ENCODE peak calls at places on chromosomes 3 and 15, in five cellular contexts. Y is GM12878, O is HL-60, V is SK-N-SH, X is H1. T is an unnamed sample.

GRCh38 chr15:70435369-70435768 is 328.0 kb downstream of the UACA start:
- DNase-seq in O (peak; percentile 59), V (no peak), Y (no peak), X (no peak), T (no peak)

GRCh38 chr3:184874709-184875644 is 63.0 kb downstream of the VPS8 start:
- DNase-seq in X (no peak), Y (no peak), O (peak; percentile 32), V (peak; percentile 47), T (peak; percentile 27)

GRCh38 chr3:111368061-111368460 is 173.9 kb upstream of the CD96 start:
- DNase-seq in Y (no peak), O (no peak), X (no peak), V (no peak), T (no peak)

GRCh38 chr15:100769043-100769974 is 110.3 kb upstream of the ALDH1A3 start:
- DNase-seq in X (no peak), Y (no peak), V (peak; percentile 6), O (no peak), T (no peak)

GRCh38 chr3:17195192-17195611 is 310.4 kb downstream of the PLCL2 start:
- DNase-seq in V (no peak), Y (peak; percentile 79), O (no peak), X (no peak), T (no peak)

GRCh38 chr3:46013316-46014094 is 13.8 kb downstream of the XCR1 start:
- DNase-seq in V (no peak), O (no peak), Y (no peak), X (no peak), T (no peak)

GRCh38 chr3:123082370-123083065 is 15.7 kb downstream of the PDIA5 start:
- DNase-seq in O (peak; percentile 56), V (no peak), X (no peak), Y (peak; percentile 45), T (no peak)

GRCh38 chr3:101127991-101128390 is 134.8 kb upstream of the ABI3BP start:
- DNase-seq in O (no peak), Y (no peak), X (no peak), V (no peak), T (no peak)

GRCh38 chr3:110955301-110955880 is 116.2 kb upstream of the NECTIN3 start:
- DNase-seq in O (no peak), Y (no peak), V (no peak), X (no peak), T (no peak)

GRCh38 chr3:147356909-147357733 is 49.2 kb downstream of the ZIC4 start:
- DNase-seq in X (peak; percentile 73), O (no peak), Y (no peak), V (peak; percentile 55), T (no peak)

GRCh38 chr3:56557815-56558170 is 818 bp downstream of the CCDC66 start:
- DNase-seq in O (no peak), X (no peak), V (no peak), Y (no peak), T (no peak)

GRCh38 chr3:184255291-184256039 is 5.9 kb downstream of the CAMK2N2 start:
- DNase-seq in V (no peak), O (no peak), Y (no peak), X (no peak), T (no peak)

GRCh38 chr15:56820333-56820732 is 87.0 kb upstream of the ZNF280D start:
- DNase-seq in Y (no peak), X (no peak), V (no peak), O (peak; percentile 53), T (no peak)

GRCh38 chr3:69541823-69542264 is 156.0 kb upstream of the FRMD4B start:
- DNase-seq in X (peak; percentile 76), O (peak; percentile 65), Y (no peak), V (peak; percentile 51), T (no peak)

GRCh38 chr3:131896285-131896684 is 138.5 kb downstream of the CPNE4 start:
- DNase-seq in X (no peak), Y (no peak), V (no peak), O (no peak), T (no peak)

GRCh38 chr15:49101536-49101935 is 53.9 kb downstream of the COPS2 start:
- DNase-seq in X (no peak), V (no peak), Y (no peak), O (no peak), T (no peak)

GRCh38 chr15:93382196-93382820 is 293.3 kb upstream of the RGMA start:
- DNase-seq in Y (no peak), V (no peak), O (no peak), X (no peak), T (no peak)

GRCh38 chr3:31166249-31166885 is 271.9 kb upstream of the GADL1 start:
- DNase-seq in V (no peak), Y (no peak), O (no peak), X (no peak), T (no peak)

GRCh38 chr3:190169243-190169642 is 48.5 kb upstream of the P3H2 start:
- DNase-seq in Y (no peak), O (no peak), V (no peak), X (no peak), T (no peak)

GRCh38 chr15:45435124-45435903 is 57.0 kb upstream of the GATM start:
- DNase-seq in X (no peak), Y (no peak), V (no peak), O (no peak), T (no peak)

GRCh38 chr3:27345493-27345892 is 23.7 kb downstream of the NEK10 start:
- DNase-seq in O (peak; percentile 69), Y (no peak), X (no peak), V (no peak), T (no peak)

GRCh38 chr3:42539871-42540714 is 37.6 kb downstream of the VIPR1 start:
- DNase-seq in X (peak; percentile 97), V (peak; percentile 71), Y (no peak), O (peak; percentile 21), T (peak; percentile 54)

GRCh38 chr3:127264292-127264691 is 23.6 kb downstream of the PRR20G start:
- DNase-seq in Y (no peak), V (no peak), O (no peak), X (no peak), T (no peak)

GRCh38 chr3:187970106-187970505 is 183.9 kb upstream of the LPP start:
- DNase-seq in X (no peak), Y (no peak), V (no peak), O (no peak), T (no peak)

GRCh38 chr3:64974401-64974800 is 286.6 kb upstream of the ADAMTS9 start:
- DNase-seq in V (no peak), O (no peak), X (no peak), Y (no peak), T (no peak)

GRCh38 chr15:48856947-48857346 is 21.0 kb upstream of the EID1 start:
- DNase-seq in O (no peak), Y (no peak), V (no peak), X (no peak), T (no peak)

GRCh38 chr3:56369914-56370313 is 98.4 kb downstream of the ERC2 start:
- DNase-seq in X (no peak), V (no peak), Y (no peak), O (no peak), T (no peak)

GRCh38 chr15:74613953-74614743 is 1.5 kb upstream of the CLK3 start:
- DNase-seq in O (no peak), Y (no peak), X (peak; percentile 90), V (peak; percentile 97), T (no peak)

GRCh38 chr3:69011331-69011730 is 2.2 kb downstream of the EOGT start:
- DNase-seq in O (no peak), V (no peak), Y (no peak), X (no peak), T (no peak)

GRCh38 chr3:169286214-169286613 is 377.3 kb downstream of the MECOM start:
- DNase-seq in Y (no peak), O (no peak), V (no peak), X (no peak), T (no peak)
- TF ChIP-seq GABPA in Y (no peak), O (no peak), V (no peak), X (no peak), T (no peak)

GRCh38 chr3:177778633-177779032 is 581.4 kb upstream of the TBL1XR1 start:
- DNase-seq in Y (no peak), X (no peak), V (no peak), O (peak; percentile 12), T (no peak)

GRCh38 chr3:177781686-177782161 is 584.4 kb upstream of the TBL1XR1 start:
- DNase-seq in Y (no peak), V (no peak), O (peak; percentile 56), X (no peak), T (no peak)

GRCh38 chr3:177772908-177773557 is 575.8 kb upstream of the TBL1XR1 start:
- DNase-seq in O (no peak), Y (no peak), V (no peak), X (no peak), T (no peak)

GRCh38 chr3:177776656-177777055 is 579.4 kb upstream of the TBL1XR1 start:
- DNase-seq in O (no peak), V (no peak), X (no peak), Y (no peak), T (peak; percentile 18)

GRCh38 chr3:177777699-177778098 is 580.4 kb upstream of the TBL1XR1 start:
- DNase-seq in X (peak; percentile 62), Y (peak; percentile 20), O (peak; percentile 71), V (peak; percentile 52), T (peak; percentile 52)
- TF ChIP-seq GABPA in X (no peak), Y (no peak), O (no peak), V (no peak), T (no peak)

DNA sequence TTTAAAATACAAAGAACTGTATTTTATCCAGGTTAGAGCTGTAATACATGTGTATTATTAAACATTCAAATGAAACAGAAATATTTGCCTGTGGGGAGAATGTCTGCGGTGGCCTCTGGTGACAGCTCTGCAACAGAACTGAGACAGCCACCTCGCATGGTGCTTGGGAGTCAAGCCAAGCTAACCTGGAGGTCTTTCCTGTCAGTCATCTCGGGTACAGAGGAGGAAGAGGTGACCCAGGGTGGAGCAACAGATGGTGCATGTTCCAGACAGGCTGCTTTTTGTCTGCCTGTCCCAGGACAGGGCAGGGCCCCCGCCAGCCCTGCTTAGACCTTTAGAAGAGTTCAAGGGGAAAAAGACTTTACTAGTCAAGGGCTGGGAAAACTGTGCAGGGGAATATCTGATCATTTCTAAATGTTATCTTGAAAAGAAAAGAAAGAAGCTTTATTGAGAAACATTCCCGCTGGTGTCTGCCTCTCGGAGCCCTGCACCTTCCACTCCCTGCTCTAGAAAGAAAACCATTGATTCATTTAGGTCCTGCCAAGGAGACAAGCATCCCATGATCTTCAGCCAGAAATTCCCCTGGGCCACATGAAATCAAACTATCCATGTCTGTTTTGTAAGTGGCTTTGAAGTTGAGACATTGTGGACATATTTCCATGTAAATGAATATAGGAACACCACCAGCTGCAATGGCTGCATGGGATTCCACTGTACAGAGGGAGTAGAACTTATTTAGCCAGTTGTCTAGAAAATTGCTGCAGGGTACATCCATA is 5.5 kb upstream of the NR2E3 start:
- DNase-seq in O (no peak), X (no peak), V (peak; percentile 22), Y (no peak), T (no peak)
- TF ChIP-seq GABPA in O (no peak), X (no peak), V (no peak), Y (no peak), T (no peak)

GRCh38 chr3:13598201-13598600 is 49.3 kb downstream of the FBLN2 start:
- DNase-seq in Y (no peak), O (no peak), X (no peak), V (no peak), T (no peak)

GRCh38 chr3:13598926-13599886 is 50.3 kb downstream of the FBLN2 start:
- DNase-seq in O (no peak), Y (no peak), V (no peak), X (no peak), T (no peak)

GRCh38 chr3:13601692-13602080 is 52.8 kb downstream of the FBLN2 start:
- DNase-seq in X (no peak), V (no peak), O (no peak), Y (no peak), T (no peak)

GRCh38 chr3:13600950-13601691 is 52.2 kb downstream of the FBLN2 start:
- DNase-seq in X (no peak), Y (no peak), O (no peak), V (peak; percentile 40), T (no peak)

GRCh38 chr3:13599887-13600450 is 51.0 kb downstream of the FBLN2 start:
- DNase-seq in Y (no peak), X (no peak), O (no peak), V (no peak), T (no peak)
- TF ChIP-seq GABPA in Y (no peak), X (no peak), O (no peak), V (no peak), T (no peak)